ENCODE peak calls at places on chromosome 3, in eight cellular contexts. One of them, this sample, is unnamed.

GRCh38 chr3:47854267-47854666 is 51.3 kb downstream of the DHX30 start:
- DNase-seq in activated T-cell treated with anti-CD3 and anti-CD28 coated beads, Interleukin-2, amount 50 U/mL, for 72 hours: no peak
- DNase-seq in GM10248: no peak
- DNase-seq in stromal cell of bone marrow: no peak
- DNase-seq in H9: no peak
- DNase-seq in stimulated activated CD8-positive, alpha-beta memory T cell treated with anti-CD3 and anti-CD28 coated beads, Interleukin-2, amount 100 ng/mL, for 1 hour: no peak
- DNase-seq in ACHN: no peak
- DNase-seq in T-cell: no peak
- DNase-seq in this sample: no peak

GRCh38 chr3:10387881-10388621 is 67.1 kb upstream of the SEC13 start:
- DNase-seq in activated T-cell treated with anti-CD3 and anti-CD28 coated beads, Interleukin-2, amount 50 U/mL, for 72 hours: no peak
- DNase-seq in GM10248: no peak
- DNase-seq in stromal cell of bone marrow: no peak
- DNase-seq in H9: no peak
- DNase-seq in stimulated activated CD8-positive, alpha-beta memory T cell treated with anti-CD3 and anti-CD28 coated beads, Interleukin-2, amount 100 ng/mL, for 1 hour: no peak
- DNase-seq in ACHN: no peak
- DNase-seq in T-cell: no peak
- DNase-seq in this sample: no peak

GRCh38 chr3:168096210-168096795 is 579 bp upstream of the GOLIM4 start:
- DNase-seq in activated T-cell treated with anti-CD3 and anti-CD28 coated beads, Interleukin-2, amount 50 U/mL, for 72 hours: peak
- DNase-seq in GM10248: peak
- DNase-seq in stromal cell of bone marrow: peak
- DNase-seq in H9: peak
- DNase-seq in stimulated activated CD8-positive, alpha-beta memory T cell treated with anti-CD3 and anti-CD28 coated beads, Interleukin-2, amount 100 ng/mL, for 1 hour: no peak
- DNase-seq in ACHN: peak
- DNase-seq in T-cell: no peak
- DNase-seq in this sample: peak

GRCh38 chr3:54307616-54308180 is 185.3 kb downstream of the CACNA2D3 start:
- DNase-seq in activated T-cell treated with anti-CD3 and anti-CD28 coated beads, Interleukin-2, amount 50 U/mL, for 72 hours: no peak
- DNase-seq in GM10248: no peak
- DNase-seq in stromal cell of bone marrow: no peak
- DNase-seq in H9: no peak
- DNase-seq in stimulated activated CD8-positive, alpha-beta memory T cell treated with anti-CD3 and anti-CD28 coated beads, Interleukin-2, amount 100 ng/mL, for 1 hour: no peak
- DNase-seq in ACHN: no peak
- DNase-seq in T-cell: no peak
- DNase-seq in this sample: no peak

GRCh38 chr3:165749817-165750216 is 87.4 kb downstream of the BCHE start:
- DNase-seq in activated T-cell treated with anti-CD3 and anti-CD28 coated beads, Interleukin-2, amount 50 U/mL, for 72 hours: no peak
- DNase-seq in GM10248: no peak
- DNase-seq in stromal cell of bone marrow: no peak
- DNase-seq in H9: no peak
- DNase-seq in stimulated activated CD8-positive, alpha-beta memory T cell treated with anti-CD3 and anti-CD28 coated beads, Interleukin-2, amount 100 ng/mL, for 1 hour: no peak
- DNase-seq in ACHN: no peak
- DNase-seq in T-cell: no peak
- DNase-seq in this sample: no peak

GRCh38 chr3:87288486-87288885 is 12.1 kb upstream of the POU1F1 start:
- DNase-seq in activated T-cell treated with anti-CD3 and anti-CD28 coated beads, Interleukin-2, amount 50 U/mL, for 72 hours: no peak
- DNase-seq in GM10248: no peak
- DNase-seq in stromal cell of bone marrow: no peak
- DNase-seq in H9: no peak
- DNase-seq in stimulated activated CD8-positive, alpha-beta memory T cell treated with anti-CD3 and anti-CD28 coated beads, Interleukin-2, amount 100 ng/mL, for 1 hour: no peak
- DNase-seq in ACHN: no peak
- DNase-seq in T-cell: no peak
- DNase-seq in this sample: no peak

GRCh38 chr3:27591321-27591711 is 107.1 kb upstream of the SLC4A7 start:
- DNase-seq in activated T-cell treated with anti-CD3 and anti-CD28 coated beads, Interleukin-2, amount 50 U/mL, for 72 hours: no peak
- DNase-seq in GM10248: no peak
- DNase-seq in stromal cell of bone marrow: no peak
- DNase-seq in H9: no peak
- DNase-seq in stimulated activated CD8-positive, alpha-beta memory T cell treated with anti-CD3 and anti-CD28 coated beads, Interleukin-2, amount 100 ng/mL, for 1 hour: no peak
- DNase-seq in ACHN: no peak
- DNase-seq in T-cell: no peak
- DNase-seq in this sample: no peak

GRCh38 chr3:13373975-13374586 is 46.0 kb downstream of the NUP210 start:
- DNase-seq in activated T-cell treated with anti-CD3 and anti-CD28 coated beads, Interleukin-2, amount 50 U/mL, for 72 hours: no peak
- DNase-seq in GM10248: no peak
- DNase-seq in stromal cell of bone marrow: no peak
- DNase-seq in H9: no peak
- DNase-seq in stimulated activated CD8-positive, alpha-beta memory T cell treated with anti-CD3 and anti-CD28 coated beads, Interleukin-2, amount 100 ng/mL, for 1 hour: no peak
- DNase-seq in ACHN: no peak
- DNase-seq in T-cell: no peak
- DNase-seq in this sample: no peak

GRCh38 chr3:129831503-129831902 is 62.0 kb downstream of the TMCC1 start:
- DNase-seq in activated T-cell treated with anti-CD3 and anti-CD28 coated beads, Interleukin-2, amount 50 U/mL, for 72 hours: no peak
- DNase-seq in GM10248: no peak
- DNase-seq in stromal cell of bone marrow: no peak
- DNase-seq in H9: no peak
- DNase-seq in stimulated activated CD8-positive, alpha-beta memory T cell treated with anti-CD3 and anti-CD28 coated beads, Interleukin-2, amount 100 ng/mL, for 1 hour: no peak
- DNase-seq in ACHN: no peak
- DNase-seq in T-cell: no peak
- DNase-seq in this sample: no peak

GRCh38 chr3:16297991-16298885 is 33.2 kb downstream of the OXNAD1 start:
- DNase-seq in activated T-cell treated with anti-CD3 and anti-CD28 coated beads, Interleukin-2, amount 50 U/mL, for 72 hours: no peak
- DNase-seq in GM10248: no peak
- DNase-seq in stromal cell of bone marrow: no peak
- DNase-seq in H9: no peak
- DNase-seq in stimulated activated CD8-positive, alpha-beta memory T cell treated with anti-CD3 and anti-CD28 coated beads, Interleukin-2, amount 100 ng/mL, for 1 hour: no peak
- DNase-seq in ACHN: no peak
- DNase-seq in T-cell: no peak
- DNase-seq in this sample: no peak

GRCh38 chr3:53495518-53496501 is 1.4 kb downstream of the CACNA1D start:
- DNase-seq in activated T-cell treated with anti-CD3 and anti-CD28 coated beads, Interleukin-2, amount 50 U/mL, for 72 hours: peak
- DNase-seq in GM10248: peak
- DNase-seq in stromal cell of bone marrow: no peak
- DNase-seq in H9: peak
- DNase-seq in stimulated activated CD8-positive, alpha-beta memory T cell treated with anti-CD3 and anti-CD28 coated beads, Interleukin-2, amount 100 ng/mL, for 1 hour: no peak
- DNase-seq in ACHN: no peak
- DNase-seq in T-cell: no peak
- DNase-seq in this sample: no peak

GRCh38 chr3:13021141-13021933 is 51.9 kb downstream of the IQSEC1 start:
- DNase-seq in activated T-cell treated with anti-CD3 and anti-CD28 coated beads, Interleukin-2, amount 50 U/mL, for 72 hours: no peak
- DNase-seq in GM10248: peak
- DNase-seq in stromal cell of bone marrow: no peak
- DNase-seq in H9: no peak
- DNase-seq in stimulated activated CD8-positive, alpha-beta memory T cell treated with anti-CD3 and anti-CD28 coated beads, Interleukin-2, amount 100 ng/mL, for 1 hour: no peak
- DNase-seq in ACHN: peak
- DNase-seq in T-cell: no peak
- DNase-seq in this sample: no peak

GRCh38 chr3:168061332-168061996 is 34.3 kb downstream of the GOLIM4 start:
- DNase-seq in activated T-cell treated with anti-CD3 and anti-CD28 coated beads, Interleukin-2, amount 50 U/mL, for 72 hours: peak
- DNase-seq in GM10248: no peak
- DNase-seq in stromal cell of bone marrow: no peak
- DNase-seq in H9: no peak
- DNase-seq in stimulated activated CD8-positive, alpha-beta memory T cell treated with anti-CD3 and anti-CD28 coated beads, Interleukin-2, amount 100 ng/mL, for 1 hour: no peak
- DNase-seq in ACHN: peak
- DNase-seq in T-cell: no peak
- DNase-seq in this sample: no peak

GRCh38 chr3:184755315-184755731 is 43.5 kb upstream of the MAGEF1 start:
- DNase-seq in activated T-cell treated with anti-CD3 and anti-CD28 coated beads, Interleukin-2, amount 50 U/mL, for 72 hours: no peak
- DNase-seq in GM10248: no peak
- DNase-seq in stromal cell of bone marrow: no peak
- DNase-seq in H9: no peak
- DNase-seq in stimulated activated CD8-positive, alpha-beta memory T cell treated with anti-CD3 and anti-CD28 coated beads, Interleukin-2, amount 100 ng/mL, for 1 hour: no peak
- DNase-seq in ACHN: no peak
- DNase-seq in T-cell: no peak
- DNase-seq in this sample: no peak

GRCh38 chr3:66047321-66048050 is 8.8 kb upstream of the MAGI1 start:
- DNase-seq in activated T-cell treated with anti-CD3 and anti-CD28 coated beads, Interleukin-2, amount 50 U/mL, for 72 hours: no peak
- DNase-seq in GM10248: no peak
- DNase-seq in stromal cell of bone marrow: peak
- DNase-seq in H9: no peak
- DNase-seq in stimulated activated CD8-positive, alpha-beta memory T cell treated with anti-CD3 and anti-CD28 coated beads, Interleukin-2, amount 100 ng/mL, for 1 hour: no peak
- DNase-seq in ACHN: no peak
- DNase-seq in T-cell: no peak
- DNase-seq in this sample: no peak